ENCODE peak calls at places on chromosome 21, in nine cellular contexts. Z is A549; A is cardiac muscle cell; J is right lobe of liver; C is sigmoid colon; O is endodermal cell; L is astrocyte; K is CD8-positive, alpha-beta T cell; D is spleen. I is an unnamed sample.

GRCh38 chr21:23016617-23017016 is 2018.4 kb downstream of the NCAM2 start:
- DNase-seq in Z (peak; percentile 0), A (no peak), J (no peak), C (no peak), O (peak; percentile 72), L (no peak), K (no peak), D (no peak), I (no peak)

GRCh38 chr21:31604591-31605190 is 54.8 kb upstream of the SOD1 start:
- DNase-seq in Z (peak; percentile 55), A (peak; percentile 78), J (peak; percentile 66), C (peak; percentile 75), O (peak; percentile 84), L (peak; percentile 16), K (peak; percentile 77), D (peak; percentile 87), I (peak; percentile 52)

GRCh38 chr21:14923468-14923867 is 141.3 kb downstream of the NRIP1 start:
- DNase-seq in Z (no peak), A (peak; percentile 72), J (no peak), C (no peak), O (no peak), L (peak; percentile 69), K (no peak), D (no peak), I (no peak)

GRCh38 chr21:31293986-31294385 is 50.1 kb downstream of the TIAM1 start:
- DNase-seq in Z (peak; percentile 13), A (peak; percentile 92), J (no peak), C (no peak), O (no peak), L (peak; percentile 96), K (no peak), D (no peak), I (no peak)

GRCh38 chr21:26100573-26100972 is 70.0 kb downstream of the APP start:
- DNase-seq in Z (no peak), A (no peak), J (no peak), C (no peak), O (no peak), L (no peak), K (no peak), D (no peak), I (no peak)

GRCh38 chr21:28445081-28445830 is 547.4 kb downstream of the LTN1 start:
- DNase-seq in Z (no peak), A (peak; percentile 32), J (no peak), C (no peak), O (no peak), L (peak; percentile 72), K (no peak), D (no peak), I (no peak)

GRCh38 chr21:30257773-30258172 is 25.0 kb downstream of the KRTAP24-1 start:
- DNase-seq in Z (peak; percentile 12), A (peak; percentile 75), J (no peak), C (no peak), O (peak; percentile 74), L (no peak), K (no peak), D (no peak), I (no peak)

GRCh38 chr21:44514746-44515358 is 25.1 kb downstream of the KRTAP10-1 start:
- DNase-seq in Z (no peak), A (no peak), J (no peak), C (no peak), O (no peak), L (no peak), K (no peak), D (no peak), I (no peak)

GRCh38 chr21:38788275-38788911 is 17.3 kb upstream of the ETS2 start:
- DNase-seq in Z (no peak), A (peak; percentile 37), J (no peak), C (no peak), O (no peak), L (no peak), K (no peak), D (no peak), I (no peak)

GRCh38 chr21:38790038-38790437 is 15.7 kb upstream of the ETS2 start:
- DNase-seq in Z (no peak), A (no peak), J (no peak), C (no peak), O (no peak), L (no peak), K (no peak), D (no peak), I (no peak)

GRCh38 chr21:38785483-38785882 is 20.2 kb upstream of the ETS2 start:
- DNase-seq in Z (no peak), A (no peak), J (no peak), C (no peak), O (no peak), L (no peak), K (no peak), D (no peak), I (no peak)

GRCh38 chr21:38789275-38789674 is 16.5 kb upstream of the ETS2 start:
- DNase-seq in Z (no peak), A (no peak), J (no peak), C (no peak), O (no peak), L (no peak), K (no peak), D (no peak), I (no peak)

DNA sequence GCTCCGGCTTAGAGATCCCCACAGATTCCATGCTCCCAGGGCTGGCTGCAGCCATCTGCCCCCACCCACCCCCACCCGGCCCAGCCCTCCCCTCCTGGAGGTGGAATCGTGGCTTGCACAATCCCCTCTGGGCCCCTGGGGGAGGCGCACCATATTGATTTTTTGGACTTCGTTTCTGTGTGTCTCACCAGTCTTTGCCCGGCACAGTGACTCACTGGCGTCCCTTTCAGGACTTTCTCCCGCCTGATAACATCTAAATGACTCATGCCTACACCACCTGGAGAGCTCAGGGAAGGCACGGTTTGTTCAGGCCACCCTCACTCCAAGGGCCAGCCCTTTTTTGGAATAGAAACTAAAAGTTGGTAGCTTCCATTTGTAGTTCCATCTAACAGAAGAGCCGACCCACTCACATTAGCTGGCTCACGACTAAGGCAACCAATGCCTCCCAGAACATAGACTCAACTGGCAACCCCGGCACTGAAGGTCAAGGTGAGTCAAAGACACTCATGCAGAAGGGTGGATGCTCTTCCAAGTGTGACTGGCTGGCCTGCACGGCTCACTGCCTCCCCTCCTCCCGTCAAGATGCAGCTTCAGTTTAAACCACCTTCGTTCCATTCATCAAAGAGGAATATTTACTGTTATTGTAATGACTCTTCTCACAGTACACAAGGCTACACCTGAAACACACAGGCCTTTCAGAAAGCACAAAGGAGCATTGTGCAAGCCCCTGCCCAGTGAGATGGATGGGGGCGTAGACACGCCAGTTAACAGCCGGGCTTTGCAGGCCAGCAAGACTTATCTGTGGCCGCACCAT is 18.1 kb upstream of the ETS2 start:
- DNase-seq in Z (peak; percentile 90), A (no peak), J (peak; percentile 74), C (no peak), O (peak; percentile 76), L (peak; percentile 82), K (no peak), D (no peak), I (peak; percentile 83)
- TF ChIP-seq CTCF in Z (no peak), A (no peak), J (no peak), C (no peak), O (no peak), L (no peak), K (no peak), D (no peak), I (no peak)

DNA sequence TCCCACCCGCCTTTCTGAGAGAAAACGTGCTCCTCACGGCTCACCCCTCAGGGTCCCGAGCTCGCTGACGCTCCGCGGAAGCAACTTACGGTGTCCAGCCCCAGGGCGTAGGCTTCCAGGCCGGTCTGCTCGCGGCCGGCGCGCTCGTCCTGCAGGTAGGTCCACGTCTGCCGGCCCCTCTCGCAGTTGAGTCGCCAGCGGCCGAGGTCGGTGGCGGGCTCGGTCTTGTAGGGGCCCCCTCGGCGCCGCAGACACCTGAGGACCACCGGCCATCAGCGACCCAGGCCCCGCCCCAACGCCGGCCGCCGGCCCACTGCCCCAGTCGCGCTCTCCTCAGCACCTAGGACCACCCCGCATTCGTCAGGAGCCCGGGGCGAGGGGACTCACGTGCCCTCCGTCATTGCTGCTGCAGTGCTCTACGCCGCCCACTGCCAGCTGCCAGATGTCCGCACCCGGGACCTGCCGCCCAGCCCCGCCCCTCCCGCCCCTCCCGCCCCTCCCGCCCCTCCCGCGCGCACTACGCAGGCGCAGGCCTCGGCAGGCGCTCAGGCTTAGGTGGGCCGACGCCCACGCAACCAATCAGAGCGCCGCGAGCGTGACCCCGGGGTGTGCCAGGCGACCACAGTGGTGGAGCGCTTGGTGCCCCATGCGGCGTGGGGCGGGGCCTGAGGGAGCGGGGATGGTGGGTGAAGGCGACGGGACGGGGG is at the start of gene LSS:
- DNase-seq in Z (peak; percentile 97), A (peak; percentile 100), J (peak; percentile 100), C (peak; percentile 99), O (peak; percentile 100), L (peak; percentile 91), K (peak; percentile 98), D (peak; percentile 100), I (peak; percentile 98)
- H3K4me1 ChIP-seq in Z (peaks cover 14% of the 10 kb centered on the region), A (peaks cover 22% of the 10 kb centered on the region), J (peaks cover 23% of the 10 kb centered on the region), C (peaks cover 38% of the 10 kb centered on the region), O (peaks cover 4% of the 10 kb centered on the region), L (peaks cover 22% of the 10 kb centered on the region), K (peaks cover 25% of the 10 kb centered on the region), D (peaks cover 46% of the 10 kb centered on the region), I (peaks cover 5% of the 10 kb centered on the region)

DNA sequence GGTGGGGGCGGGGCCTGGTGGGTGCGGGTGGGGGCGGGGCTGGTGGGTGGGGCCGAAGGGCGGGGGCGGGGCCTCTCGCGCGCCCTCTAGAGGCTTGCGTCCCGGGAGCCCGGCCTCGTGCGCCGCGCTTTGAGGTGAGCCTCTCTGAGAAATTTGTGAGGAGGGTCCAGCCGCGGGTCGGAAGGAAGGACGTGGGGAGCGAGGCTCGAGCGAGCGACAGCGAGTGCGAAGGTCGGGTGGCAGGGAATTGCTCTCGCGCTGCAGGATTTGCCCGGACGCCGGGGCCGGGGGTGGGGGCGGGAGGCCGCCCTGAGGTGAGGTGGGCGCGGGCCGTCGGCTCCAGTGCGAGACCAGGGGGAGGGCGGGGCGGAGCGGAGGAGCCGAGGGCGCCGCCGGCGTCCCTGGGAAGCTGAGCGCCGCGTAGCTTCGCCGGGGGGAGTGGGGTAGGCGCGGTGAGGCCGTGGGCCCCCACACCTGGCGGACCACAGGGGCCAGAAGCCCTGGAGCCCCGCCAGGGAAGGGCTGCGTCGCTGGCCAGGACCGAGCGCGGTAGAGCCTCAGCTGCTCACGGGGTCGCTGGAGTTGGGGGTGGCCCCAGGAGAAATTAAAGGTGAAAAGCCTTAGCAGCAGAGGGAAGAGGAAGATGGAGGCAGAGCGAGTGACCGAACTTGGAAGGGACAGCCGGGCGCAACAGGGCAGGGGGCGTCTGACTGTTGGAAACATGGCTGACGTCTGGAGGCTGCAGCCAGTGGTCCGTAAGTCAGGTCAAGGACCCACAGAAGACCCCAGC is 754 bp upstream of the LSS start:
- DNase-seq in Z (no peak), A (no peak), J (no peak), C (peak; percentile 74), O (no peak), L (no peak), K (no peak), D (peak; percentile 94), I (no peak)
- TF ChIP-seq CTCF in Z (peak; percentile 42), A (peak; percentile 38), J (peak; percentile 30), C (peak; percentile 74), O (peak; percentile 67), L (peak; percentile 15), K (peak; percentile 59), D (peak; percentile 80), I (peak; percentile 45)

DNA sequence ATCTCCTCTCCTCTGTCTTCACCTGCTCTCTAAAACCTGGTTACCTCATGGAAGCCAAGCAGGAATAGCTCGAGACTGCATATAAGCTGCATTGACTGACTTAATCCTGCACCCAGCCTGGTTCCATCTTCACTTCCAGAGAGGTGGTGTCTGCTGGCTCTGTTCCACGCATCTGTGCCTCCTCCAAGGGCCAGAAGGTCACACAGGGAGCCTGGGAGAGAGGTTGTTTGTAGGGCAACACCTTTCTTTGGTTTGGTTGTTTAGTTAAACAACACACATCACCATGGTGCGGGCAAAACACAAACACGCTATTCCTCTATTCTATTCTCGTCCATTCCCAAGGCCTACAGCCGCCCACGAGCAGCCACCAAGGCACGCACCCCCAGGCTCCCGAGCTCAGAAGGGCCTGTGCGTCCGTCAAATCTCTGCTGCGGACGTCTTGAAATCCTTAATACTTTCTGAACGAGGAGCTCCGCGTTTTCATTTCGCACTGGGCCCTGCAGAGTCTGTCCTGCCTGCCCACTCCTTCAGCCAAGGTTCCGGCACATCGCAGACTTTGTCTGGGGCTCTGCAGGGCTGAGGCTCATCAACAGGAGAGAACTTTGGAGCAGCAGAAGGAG is 116.2 kb downstream of the RIPK4 start:
- DNase-seq in Z (no peak), A (no peak), J (no peak), C (no peak), O (no peak), L (no peak), K (no peak), D (peak; percentile 22), I (no peak)
- H3K4me1 ChIP-seq in Z (peaks cover 24% of the 10 kb centered on the region), A (no peaks in the 10 kb centered on the region), J (peaks cover 5% of the 10 kb centered on the region), C (peaks cover 4% of the 10 kb centered on the region), O (no peaks in the 10 kb centered on the region), L (peaks cover 21% of the 10 kb centered on the region), K (no peaks in the 10 kb centered on the region), D (peaks cover 12% of the 10 kb centered on the region), I (no peaks in the 10 kb centered on the region)